ENCODE peak calls at places on chromosomes 5 and 9, in ten cellular contexts. I, Y, C, H, Z, W, X, S, K and J are unnamed samples. For H3K36me3, the result is how much of the 10 kb centered on the place peaks cover.

GRCh38 chr5:107570805-107571531 is 99.8 kb downstream of the EFNA5 start:
- DNase-seq in C (peak), W (no peak), X (no peak), K (no peak), H (peak), Z (no peak), Y (no peak), I (no peak), S (no peak), J (no peak)

GRCh38 chr5:10665799-10666198 is 95.2 kb downstream of the DAP start:
- DNase-seq in H (no peak), Y (no peak), I (no peak), X (no peak), W (no peak), Z (no peak), K (no peak), C (no peak), S (no peak), J (no peak)

GRCh38 chr9:78973906-78974305 is 597.9 kb upstream of the TLE4 start:
- DNase-seq in K (no peak), H (no peak), C (no peak), Z (no peak), S (no peak), Y (peak), W (no peak), X (no peak), I (no peak), J (peak)

GRCh38 chr9:126556560-126557250 is 57.0 kb upstream of the LMX1B start:
- DNase-seq in K (no peak), H (no peak), Y (no peak), Z (no peak), C (no peak), X (no peak), I (no peak), S (no peak), W (peak), J (no peak)

GRCh38 chr5:176542596-176543427 is 5.6 kb upstream of the RNF44 start:
- DNase-seq in C (no peak), Y (peak), I (no peak), X (peak), Z (no peak), S (no peak), H (peak), K (no peak), W (peak), J (peak)

GRCh38 chr9:94912700-94913249 is 186.3 kb downstream of the AOPEP start:
- DNase-seq in X (no peak), W (no peak), S (no peak), Z (no peak), K (no peak), H (no peak), I (peak), Y (peak), C (no peak), J (peak)

GRCh38 chr5:132422720-132423442 is 53.4 kb downstream of the SLC22A5 start:
- DNase-seq in K (no peak), I (peak), X (no peak), Z (no peak), W (peak), C (peak), S (no peak), H (no peak), Y (peak), J (peak)

GRCh38 chr9:113886471-113886870 is 10.4 kb downstream of the ZNF618 start:
- DNase-seq in S (no peak), X (no peak), H (no peak), C (no peak), Z (no peak), I (no peak), K (no peak), W (no peak), Y (no peak), J (no peak)

GRCh38 chr9:137757139-137757538 is 120.4 kb upstream of the CACNA1B start:
- DNase-seq in I (peak), H (no peak), K (no peak), X (peak), Y (no peak), C (no peak), S (no peak), W (no peak), Z (no peak), J (no peak)

GRCh38 chr9:77879344-77880089 is 152.1 kb downstream of the GNAQ start:
- DNase-seq in I (no peak), Y (peak), S (no peak), W (no peak), H (no peak), Z (no peak), X (no peak), K (peak), C (peak), J (no peak)

GRCh38 chr9:93268551-93269314 is 84.8 kb downstream of the WNK2 start:
- DNase-seq in W (peak), C (peak), Y (no peak), I (no peak), S (peak), K (no peak), Z (peak), X (peak), H (peak), J (no peak)

GRCh38 chr9:91029621-91030361 is 228.2 kb downstream of the SYK start:
- DNase-seq in S (no peak), H (no peak), K (no peak), W (no peak), X (no peak), Z (no peak), C (no peak), Y (no peak), I (no peak), J (no peak)

GRCh38 chr9:130779153-130779855 is 55.8 kb upstream of the ABL1 start:
- DNase-seq in H (no peak), I (no peak), Z (no peak), C (no peak), X (no peak), W (no peak), Y (peak), S (peak), K (no peak), J (peak)

GRCh38 chr9:133528001-133528886 is 3.5 kb upstream of the MYMK start:
- DNase-seq in S (no peak), Y (no peak), W (no peak), I (no peak), H (no peak), K (no peak), Z (no peak), X (no peak), C (no peak), J (no peak)

GRCh38 chr5:111950660-111951059 is 193.7 kb upstream of the NREP start:
- DNase-seq in X (no peak), K (no peak), I (no peak), S (no peak), C (no peak), Z (no peak), W (no peak), Y (no peak), H (no peak), J (peak)

GRCh38 chr9:89377411-89377810 is 59.1 kb downstream of the SECISBP2 start:
- DNase-seq in I (no peak), Y (no peak), H (no peak), Z (no peak), X (no peak), W (peak), S (no peak), K (no peak), C (no peak), J (no peak)

GRCh38 chr9:131303702-131304101 is 14.2 kb downstream of the PLPP7 start:
- DNase-seq in H (no peak), I (no peak), W (no peak), C (no peak), K (no peak), Y (no peak), Z (no peak), X (no peak), S (no peak), J (no peak)

GRCh38 chr9:120353501-120353900 is 226.5 kb downstream of the CDK5RAP2 start:
- DNase-seq in Y (no peak), I (no peak), X (no peak), C (no peak), Z (no peak), S (no peak), H (no peak), K (no peak), W (no peak), J (peak)

GRCh38 chr9:130523921-130524320 is 55.5 kb upstream of the FUBP3 start:
- DNase-seq in H (no peak), Z (no peak), Y (no peak), S (no peak), W (no peak), X (no peak), K (no peak), C (no peak), I (no peak), J (no peak)

GRCh38 chr5:175201393-175201792 is 242.6 kb downstream of the DRD1 start:
- DNase-seq in S (no peak), Z (no peak), Y (no peak), H (no peak), X (no peak), W (no peak), C (no peak), I (no peak), K (no peak), J (peak)

DNA sequence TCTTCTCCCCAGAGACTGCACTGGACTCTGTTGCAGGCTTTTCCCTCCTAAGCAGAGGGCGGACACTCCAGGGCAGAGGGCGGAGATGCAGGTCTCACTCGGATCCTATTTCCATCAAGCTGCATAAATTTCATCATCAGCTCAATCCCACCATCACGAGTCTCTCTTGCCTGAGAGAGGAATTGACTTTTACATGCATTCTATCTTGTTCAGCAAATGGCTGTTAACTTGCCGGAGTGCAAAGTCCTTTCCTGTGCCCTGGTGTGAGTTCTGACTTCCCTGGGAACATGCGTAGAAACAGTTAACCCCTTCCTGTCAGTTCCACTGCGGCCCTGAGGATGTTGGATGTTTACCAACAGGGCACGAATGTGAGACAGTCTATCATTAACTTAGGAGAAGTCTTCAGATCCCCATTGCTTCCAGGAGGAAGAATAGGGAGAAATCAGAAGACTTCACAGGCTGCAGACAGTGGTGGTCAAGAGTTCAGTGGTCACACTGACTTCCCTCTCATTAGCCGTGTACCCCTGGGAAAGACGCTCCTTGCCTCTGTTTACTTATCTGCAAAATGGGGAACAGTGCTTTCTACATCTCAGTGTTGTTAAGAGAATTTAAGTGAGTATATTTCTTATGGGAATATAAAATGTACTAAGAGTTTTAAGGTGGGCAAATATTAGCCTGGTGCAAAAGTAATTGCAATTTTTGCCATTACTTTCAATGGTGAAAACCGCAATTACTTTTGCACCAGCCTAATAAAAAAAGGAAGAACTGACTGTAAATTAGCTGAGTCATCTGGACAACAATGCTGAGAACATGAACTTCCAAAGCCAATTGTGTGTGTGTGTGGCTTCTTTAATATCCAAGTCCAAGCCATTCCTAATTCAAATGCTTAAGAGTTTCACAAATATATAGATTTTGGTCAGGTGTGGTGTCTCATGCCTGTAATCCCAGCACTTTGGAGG is 248.0 kb downstream of the DRD1 start:
- DNase-seq in Y (no peak), C (no peak), H (no peak), Z (no peak), I (no peak), W (no peak), S (no peak), K (no peak), X (no peak), J (peak)
- H3K4me3 ChIP-seq in Y (no peak), C (no peak), H (no peak), Z (no peak), I (no peak), W (no peak), S (no peak), K (no peak), X (no peak), J (no peak)

GRCh38 chr5:40827479-40827977 is 7.5 kb downstream of the RPL37 start:
- DNase-seq in H (no peak), X (no peak), C (no peak), K (no peak), Z (no peak), W (no peak), S (no peak), I (no peak), Y (no peak), J (no peak)

GRCh38 chr5:40828690-40829661 is 6.0 kb downstream of the RPL37 start:
- DNase-seq in X (no peak), W (no peak), C (no peak), S (no peak), H (no peak), Y (no peak), K (no peak), I (no peak), Z (no peak), J (no peak)

GRCh38 chr5:40826778-40827478 is 8.1 kb downstream of the RPL37 start:
- DNase-seq in H (no peak), Y (no peak), C (no peak), W (no peak), K (no peak), X (no peak), Z (no peak), I (no peak), S (no peak), J (no peak)

GRCh38 chr5:40829748-40830305 is 5.2 kb downstream of the RPL37 start:
- DNase-seq in I (no peak), K (no peak), C (no peak), X (no peak), S (no peak), W (no peak), Z (no peak), Y (no peak), H (no peak), J (no peak)

GRCh38 chr5:40828021-40828631 is 6.9 kb downstream of the RPL37 start:
- DNase-seq in Y (no peak), X (no peak), H (no peak), Z (no peak), C (no peak), K (no peak), I (no peak), W (no peak), S (no peak), J (no peak)
- H3K36me3 ChIP-seq in Y (half or more), X (half or more), H (under half), Z (half or more), C (under half), K (under half), I (half or more), W (half or more), S (half or more), J (under half)

GRCh38 chr5:142872217-142872616 is 102.0 kb downstream of the ARHGAP26 start:
- DNase-seq in S (no peak), Y (no peak), X (no peak), W (no peak), I (no peak), K (no peak), H (no peak), Z (no peak), C (no peak), J (no peak)
- H3K4me3 ChIP-seq in S (no peak), Y (no peak), X (no peak), W (no peak), I (no peak), K (no peak), H (no peak), Z (no peak), C (no peak), J (no peak)

DNA sequence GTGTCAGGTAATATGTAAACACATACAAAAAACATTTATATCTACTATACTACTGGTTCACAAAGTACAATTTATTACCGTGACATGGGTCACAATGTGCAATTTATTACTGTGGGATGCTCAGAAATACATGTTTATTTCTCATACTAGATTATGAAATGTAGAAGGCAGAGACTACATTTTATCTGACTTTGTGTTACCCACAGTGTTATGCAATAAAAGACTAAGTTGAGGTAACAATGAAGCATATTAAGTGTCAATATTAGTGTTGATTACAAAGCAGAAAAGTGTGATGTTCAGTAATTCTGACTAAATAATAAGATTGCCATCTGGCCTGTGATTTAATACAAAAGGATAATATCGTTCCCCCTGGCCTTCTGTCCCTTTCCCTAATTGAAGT is 42.4 kb downstream of the CPLANE1 start:
- DNase-seq in X (no peak), Z (no peak), S (no peak), I (no peak), W (no peak), H (no peak), C (no peak), K (no peak), Y (no peak), J (no peak)
- H3K36me3 ChIP-seq in X (under half), Z (under half), S (half or more), I (under half), W (under half), H (under half), C (under half), K (under half), Y (under half), J (under half)

GRCh38 chr9:34045903-34046302 is 2.8 kb downstream of the UBAP2 start:
- DNase-seq in W (no peak), I (no peak), H (no peak), C (no peak), K (no peak), Y (no peak), S (no peak), X (no peak), Z (no peak), J (no peak)

GRCh38 chr9:34046784-34047379 is 1.8 kb downstream of the UBAP2 start:
- DNase-seq in S (no peak), Z (no peak), C (peak), X (no peak), Y (no peak), K (no peak), I (no peak), W (no peak), H (no peak), J (no peak)

GRCh38 chr9:34047864-34048729 is 590 bp downstream of the UBAP2 start:
- DNase-seq in I (peak), H (no peak), C (peak), S (peak), K (peak), W (no peak), Y (peak), X (no peak), Z (peak), J (no peak)

GRCh38 chr9:34048730-34049629 is at the start of gene UBAP2:
- DNase-seq in Z (peak), Y (peak), H (peak), K (peak), S (peak), I (peak), C (peak), W (peak), X (peak), J (peak)

DNA sequence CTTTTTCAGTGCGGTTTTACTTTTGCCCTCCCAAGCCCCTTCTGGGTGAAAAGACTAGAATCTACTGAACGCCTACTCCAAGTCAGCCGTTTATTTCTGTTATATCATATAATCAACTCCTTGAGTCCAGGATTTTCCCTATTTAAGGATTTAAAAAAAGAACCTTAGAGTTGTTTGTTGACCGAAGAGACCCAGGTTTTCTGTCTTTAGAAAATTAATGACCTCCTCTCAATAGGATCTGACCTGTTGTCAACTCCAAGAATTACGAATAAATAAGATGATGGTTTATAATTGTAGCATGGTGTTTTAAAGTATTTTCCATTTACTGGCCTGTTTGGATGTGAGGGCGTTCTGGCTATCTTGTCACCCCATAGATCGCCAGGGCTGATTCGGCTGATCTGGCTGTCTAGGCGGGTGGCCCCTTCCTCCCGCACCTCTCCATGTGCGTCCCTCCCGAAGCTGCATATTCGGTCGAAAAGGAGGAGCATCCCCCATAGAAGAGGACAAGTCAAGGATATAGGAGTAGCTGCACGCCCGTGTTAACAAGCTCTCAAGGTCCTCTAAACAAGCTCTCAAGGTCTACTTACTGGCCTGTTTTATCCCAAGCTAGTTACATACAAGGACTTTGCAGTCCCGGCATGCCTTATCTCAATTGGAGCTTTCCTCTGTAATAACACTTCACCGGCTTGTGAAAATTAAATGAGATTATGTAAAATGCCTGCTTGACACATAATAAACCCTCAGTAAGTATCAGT is 1.1 kb upstream of the UBAP2 start:
- DNase-seq in C (peak), I (peak), S (no peak), H (no peak), K (no peak), X (no peak), W (peak), Z (no peak), Y (no peak), J (no peak)
- H3K4me3 ChIP-seq in C (peak), I (peak), S (peak), H (peak), K (peak), X (peak), W (peak), Z (peak), Y (peak), J (peak)

GRCh38 chr5:83487155-83487554 is 15.6 kb downstream of the VCAN start:
- DNase-seq in Z (no peak), Y (no peak), W (no peak), S (no peak), X (no peak), K (no peak), I (no peak), H (no peak), C (no peak), J (peak)

GRCh38 chr5:83485842-83486241 is 14.3 kb downstream of the VCAN start:
- DNase-seq in I (no peak), C (no peak), W (no peak), H (no peak), Z (no peak), S (no peak), X (no peak), K (no peak), Y (no peak), J (peak)

GRCh38 chr5:83488271-83488670 is 16.7 kb downstream of the VCAN start:
- DNase-seq in W (no peak), S (no peak), H (no peak), I (no peak), C (no peak), Y (peak), X (no peak), K (no peak), Z (no peak), J (peak)

GRCh38 chr5:83490203-83490602 is 18.7 kb downstream of the VCAN start:
- DNase-seq in Z (no peak), I (no peak), H (peak), Y (no peak), X (no peak), S (no peak), C (no peak), K (no peak), W (no peak), J (no peak)

DNA sequence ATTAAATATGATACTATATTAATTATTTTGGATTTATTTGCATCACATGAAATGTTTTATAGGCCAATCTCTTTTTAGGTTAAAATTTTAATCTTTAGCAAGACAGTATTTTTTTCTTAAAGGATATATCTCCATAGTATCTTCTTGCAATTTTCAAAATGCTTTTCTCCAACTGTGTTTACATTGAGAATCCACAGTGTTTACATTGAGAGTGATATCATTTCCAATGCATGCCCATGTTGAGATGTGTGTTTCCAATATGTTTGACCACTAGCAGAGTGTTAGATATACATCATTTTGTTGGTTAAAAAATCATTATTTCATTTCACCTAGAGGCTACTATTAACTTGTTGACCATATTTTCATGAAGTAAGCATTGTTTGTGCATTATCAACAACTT is 17.3 kb downstream of the VCAN start:
- DNase-seq in K (no peak), X (no peak), I (no peak), Z (no peak), S (no peak), W (no peak), C (no peak), Y (no peak), H (no peak), J (peak)
- H3K36me3 ChIP-seq in K (under half), X (under half), I (under half), Z (under half), S (under half), W (under half), C (under half), Y (under half), H (under half), J (under half)